ENCODE peak calls at places on chromosomes 7 and 10, in five cellular contexts. One of them, this sample, is unnamed.

GRCh38 chr10:58477122-58477521 is 35.5 kb upstream of the BICC1 start:
- DNase-seq in SK-N-MC: no peak
- DNase-seq in adipocyte: peak; percentile 54
- DNase-seq in GM03348: peak; percentile 65
- DNase-seq in kidney glomerular epithelial cell: no peak
- DNase-seq in this sample: no peak

GRCh38 chr7:159143780-159144755 is 599 bp downstream of the VIPR2 start:
- DNase-seq in GM03348: no peak
- DNase-seq in kidney glomerular epithelial cell: no peak
- DNase-seq in adipocyte: no peak
- DNase-seq in SK-N-MC: no peak
- DNase-seq in this sample: no peak

GRCh38 chr7:77537595-77538185 is 595 bp downstream of the PTPN12 start:
- DNase-seq in GM03348: peak; percentile 50
- DNase-seq in adipocyte: peak; percentile 51
- DNase-seq in SK-N-MC: no peak
- DNase-seq in kidney glomerular epithelial cell: peak; percentile 34
- DNase-seq in this sample: peak; percentile 25

GRCh38 chr10:132590094-132590751 is 52.6 kb downstream of the INPP5A start:
- DNase-seq in adipocyte: no peak
- DNase-seq in SK-N-MC: no peak
- DNase-seq in GM03348: no peak
- DNase-seq in kidney glomerular epithelial cell: no peak
- DNase-seq in this sample: no peak

GRCh38 chr7:151377406-151377805 is 32.4 kb downstream of the WDR86 start:
- DNase-seq in SK-N-MC: no peak
- DNase-seq in adipocyte: no peak
- DNase-seq in GM03348: no peak
- DNase-seq in kidney glomerular epithelial cell: no peak
- DNase-seq in this sample: no peak

GRCh38 chr10:60208676-60209269 is 180.9 kb downstream of the ANK3 start:
- DNase-seq in GM03348: peak; percentile 46
- DNase-seq in kidney glomerular epithelial cell: peak; percentile 36
- DNase-seq in adipocyte: peak; percentile 78
- DNase-seq in SK-N-MC: no peak
- DNase-seq in this sample: no peak

GRCh38 chr10:121928528-121928884 is 675 bp upstream of the ATE1 start:
- DNase-seq in adipocyte: no peak
- DNase-seq in kidney glomerular epithelial cell: no peak
- DNase-seq in GM03348: no peak
- DNase-seq in SK-N-MC: no peak
- DNase-seq in this sample: no peak

GRCh38 chr7:55423277-55423711 is 58.2 kb downstream of the LANCL2 start:
- DNase-seq in adipocyte: no peak
- DNase-seq in GM03348: peak; percentile 36
- DNase-seq in kidney glomerular epithelial cell: no peak
- DNase-seq in SK-N-MC: no peak
- DNase-seq in this sample: no peak

GRCh38 chr7:138934861-138935260 is 46.3 kb downstream of the KIAA1549 start:
- DNase-seq in adipocyte: peak; percentile 62
- DNase-seq in kidney glomerular epithelial cell: peak; percentile 61
- DNase-seq in SK-N-MC: no peak
- DNase-seq in GM03348: peak; percentile 52
- DNase-seq in this sample: no peak

GRCh38 chr7:28984631-28985030 is 26.5 kb upstream of the TRIL start:
- DNase-seq in kidney glomerular epithelial cell: peak; percentile 52
- DNase-seq in adipocyte: peak; percentile 93
- DNase-seq in SK-N-MC: peak; percentile 50
- DNase-seq in GM03348: peak; percentile 86
- DNase-seq in this sample: no peak

GRCh38 chr7:85018498-85018897 is 168.4 kb downstream of the SEMA3D start:
- DNase-seq in adipocyte: peak; percentile 60
- DNase-seq in GM03348: no peak
- DNase-seq in kidney glomerular epithelial cell: no peak
- DNase-seq in SK-N-MC: no peak
- DNase-seq in this sample: no peak

GRCh38 chr7:142811154-142811737 is 40.5 kb downstream of the PRSS2 start:
- DNase-seq in kidney glomerular epithelial cell: peak; percentile 24
- DNase-seq in SK-N-MC: peak; percentile 5
- DNase-seq in adipocyte: peak; percentile 83
- DNase-seq in GM03348: peak; percentile 67
- DNase-seq in this sample: peak; percentile 79

GRCh38 chr10:132916421-132916841 is 25.9 kb downstream of the CFAP46 start:
- DNase-seq in kidney glomerular epithelial cell: no peak
- DNase-seq in GM03348: no peak
- DNase-seq in SK-N-MC: no peak
- DNase-seq in adipocyte: no peak
- DNase-seq in this sample: no peak

GRCh38 chr7:88276605-88277153 is 30.0 kb downstream of the STEAP4 start:
- DNase-seq in GM03348: no peak
- DNase-seq in SK-N-MC: no peak
- DNase-seq in kidney glomerular epithelial cell: no peak
- DNase-seq in adipocyte: no peak
- DNase-seq in this sample: no peak

GRCh38 chr7:155824195-155824915 is 12.1 kb upstream of the SHH start:
- DNase-seq in GM03348: no peak
- DNase-seq in adipocyte: no peak
- DNase-seq in kidney glomerular epithelial cell: no peak
- DNase-seq in SK-N-MC: no peak
- DNase-seq in this sample: no peak

GRCh38 chr10:94076325-94076841 is 82.7 kb downstream of the PLCE1 start:
- DNase-seq in kidney glomerular epithelial cell: peak; percentile 25
- DNase-seq in SK-N-MC: no peak
- DNase-seq in adipocyte: peak; percentile 84
- DNase-seq in GM03348: peak; percentile 79
- DNase-seq in this sample: no peak

GRCh38 chr7:149422914-149423285 is 38.0 kb downstream of the ZNF777 start:
- DNase-seq in adipocyte: no peak
- DNase-seq in kidney glomerular epithelial cell: no peak
- DNase-seq in SK-N-MC: no peak
- DNase-seq in GM03348: no peak
- DNase-seq in this sample: no peak

This sample was measured in central memory CD4-positive, alpha-beta T cell.